ENCODE peak calls at places on chromosomes 11 and 22, in four cellular contexts. Q is adrenal gland, D is prostate gland, S is body of pancreas. V is an unnamed sample.

GRCh38 chr11:132779487-132779886 is 752.8 kb downstream of the OPCML start:
- DNase-seq in Q (no peak), S (no peak), D (no peak), V (no peak)

GRCh38 chr11:34629711-34630110 is 8.8 kb downstream of the EHF start:
- DNase-seq in D (no peak), Q (no peak), S (no peak), V (no peak)

GRCh38 chr11:66070604-66071325 is 693 bp downstream of the PACS1 start:
- DNase-seq in D (peak; percentile 60), S (peak; percentile 61), Q (peak; percentile 65), V (peak; percentile 84)

GRCh38 chr11:96098511-96099241 is 174.8 kb upstream of the MTMR2 start:
- DNase-seq in D (no peak), S (no peak), Q (no peak), V (no peak)

GRCh38 chr11:266676-267439 is 11.3 kb upstream of the NLRP6 start:
- DNase-seq in Q (no peak), D (no peak), S (no peak), V (no peak)

GRCh38 chr11:78646564-78647185 is 72.0 kb upstream of the NARS2 start:
- DNase-seq in Q (peak; percentile 44), D (peak; percentile 69), S (peak; percentile 72), V (no peak)

GRCh38 chr11:85787809-85788805 is 22.8 kb downstream of the SYTL2 start:
- DNase-seq in S (peak; percentile 25), Q (no peak), D (no peak), V (no peak)

GRCh38 chr11:83006877-83007330 is 64.8 kb downstream of the RAB30 start:
- DNase-seq in S (peak; percentile 55), Q (peak; percentile 57), D (peak; percentile 59), V (no peak)

GRCh38 chr11:40328890-40329617 is 1130.4 kb downstream of the LRRC4C start:
- DNase-seq in S (peak; percentile 82), D (peak; percentile 4), Q (peak; percentile 19), V (peak; percentile 77)

GRCh38 chr22:25053153-25053805 is 100.8 kb downstream of the KIAA1671 start:
- DNase-seq in D (no peak), Q (peak; percentile 62), S (no peak), V (no peak)

GRCh38 chr22:26516503-26516902 is 4.2 kb upstream of the TFIP11 start:
- DNase-seq in D (no peak), Q (no peak), S (peak; percentile 62), V (no peak)

DNA sequence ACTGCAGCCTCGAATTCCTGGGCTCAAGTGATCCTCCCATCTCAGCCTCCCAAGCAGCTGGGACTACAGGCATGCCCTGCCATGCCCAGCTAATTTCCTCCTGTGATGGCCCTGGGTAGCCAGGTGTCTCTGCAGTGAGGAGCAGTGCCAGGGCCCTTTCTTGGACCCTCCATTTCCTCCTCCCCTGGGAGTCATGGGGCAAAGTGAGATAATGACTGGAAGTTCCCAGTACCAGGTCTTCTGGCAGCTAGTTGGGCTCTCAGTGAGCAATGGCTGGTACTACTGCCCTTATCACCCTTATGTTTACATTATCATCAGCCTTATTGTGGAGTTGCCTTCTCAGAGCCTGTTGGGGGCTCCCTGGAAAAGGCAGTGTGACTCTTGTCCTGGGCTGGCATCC is 17.6 kb downstream of the DAGLA start:
- DNase-seq in S (peak; percentile 36), Q (no peak), D (no peak), V (no peak)
- H3K27ac ChIP-seq in S (peak overlapping the region; percentile 75), Q (peak overlapping the region; percentile 35), D (peak overlapping the region; percentile 98), V (peak overlapping the region; percentile 89)

DNA sequence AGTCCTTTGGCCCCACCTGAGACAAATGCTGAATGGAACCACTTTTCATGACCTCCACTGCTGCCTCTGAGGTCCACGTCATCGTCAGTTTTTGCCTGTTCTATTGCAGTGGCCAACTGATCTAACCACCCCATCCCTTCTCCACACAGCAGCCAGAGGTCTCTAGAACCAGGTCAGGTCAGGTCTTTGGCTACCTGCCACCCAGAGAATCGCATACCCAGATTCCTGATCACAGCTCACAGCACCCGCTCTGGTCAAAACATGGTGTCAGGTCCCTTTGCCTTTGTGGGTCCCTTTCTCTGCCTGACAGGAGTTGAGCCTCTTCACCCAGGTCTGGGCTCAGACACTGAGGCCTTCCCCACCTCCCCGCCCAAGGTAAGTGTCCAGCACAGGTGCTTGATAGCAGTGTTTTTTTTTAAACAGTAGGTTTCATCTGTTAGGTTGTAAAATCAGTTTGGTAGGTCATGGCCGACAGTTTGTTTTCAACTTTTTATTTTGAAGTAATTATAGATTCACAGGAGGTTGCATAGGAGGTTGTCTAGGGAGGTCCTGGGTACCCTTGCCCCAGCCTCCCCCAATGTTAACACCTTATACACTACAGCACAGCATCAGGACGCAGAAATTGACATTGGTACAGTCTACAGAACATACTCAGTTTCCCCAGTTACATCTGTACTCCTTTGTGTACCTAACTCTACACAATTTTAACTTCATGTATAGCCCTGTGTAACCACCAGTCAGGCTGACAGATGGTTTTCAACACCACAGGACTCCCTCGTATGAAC is 6.9 kb downstream of the C22orf39 start:
- DNase-seq in Q (peak; percentile 29), S (no peak), D (no peak), V (no peak)
- TF ChIP-seq POLR2A in Q (no peak), S (no peak), D (no peak), V (no peak)

GRCh38 chr11:99446400-99446799 is 425.7 kb downstream of the CNTN5 start:
- DNase-seq in S (no peak), D (no peak), Q (no peak), V (no peak)
- H3K27ac ChIP-seq in S (no peak overlapping the region), D (no peak overlapping the region), Q (no peak overlapping the region), V (no peak overlapping the region)

GRCh38 chr11:111913997-111914396 is 1.5 kb downstream of the HSPB2 start:
- DNase-seq in D (no peak), Q (peak; percentile 73), S (peak; percentile 58), V (peak; percentile 78)
- TF ChIP-seq POLR2A in D (no peak), Q (no peak), S (peak; percentile 49), V (peak; percentile 28)

DNA sequence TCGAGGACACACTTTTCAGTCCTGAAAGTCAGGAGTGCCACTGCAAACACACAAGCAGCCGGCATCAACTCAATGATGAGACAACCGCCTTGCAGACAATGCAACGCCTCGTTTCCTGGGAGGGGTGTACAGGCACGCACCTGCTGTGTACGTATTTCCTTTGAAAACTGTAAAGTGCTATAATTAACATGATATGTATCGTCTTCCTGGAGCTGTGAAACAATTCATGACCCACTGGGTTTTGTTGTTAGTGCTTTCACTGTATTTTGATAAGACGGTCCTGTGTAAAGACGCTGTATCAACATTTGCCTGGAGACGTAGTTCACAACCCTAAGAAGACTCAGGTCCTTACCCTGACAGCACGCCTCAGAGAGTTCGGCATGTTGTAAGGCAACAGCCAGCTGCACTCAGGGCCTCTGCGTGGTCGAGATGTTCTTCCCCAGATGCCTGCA is 105.7 kb upstream of the ANO1 start:
- DNase-seq in D (no peak), S (no peak), Q (no peak), V (no peak)
- H3K27ac ChIP-seq in D (no peak overlapping the region), S (no peak overlapping the region), Q (no peak overlapping the region), V (no peak overlapping the region)

DNA sequence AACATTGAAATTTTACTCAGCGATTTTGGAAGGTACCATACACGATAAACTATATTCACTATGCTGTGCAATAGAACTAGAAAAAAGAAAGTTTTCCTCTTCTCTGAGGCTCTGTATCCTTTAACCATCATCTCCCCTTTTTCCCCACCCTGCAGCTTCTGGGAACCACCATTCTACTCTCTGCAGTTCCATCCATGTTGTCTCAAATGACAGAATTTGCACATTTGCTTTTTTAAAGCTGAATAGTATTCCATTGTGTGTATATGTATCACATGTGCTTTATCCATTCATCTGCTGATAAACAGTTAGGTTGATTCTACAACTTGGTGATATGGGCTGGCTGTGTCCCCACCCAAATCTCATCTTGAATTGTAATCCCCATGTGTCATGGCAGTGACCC is 21.2 kb downstream of the TMEM123 start:
- DNase-seq in S (no peak), Q (no peak), D (no peak), V (no peak)
- TF ChIP-seq POLR2A in S (no peak), Q (no peak), D (no peak), V (no peak)

DNA sequence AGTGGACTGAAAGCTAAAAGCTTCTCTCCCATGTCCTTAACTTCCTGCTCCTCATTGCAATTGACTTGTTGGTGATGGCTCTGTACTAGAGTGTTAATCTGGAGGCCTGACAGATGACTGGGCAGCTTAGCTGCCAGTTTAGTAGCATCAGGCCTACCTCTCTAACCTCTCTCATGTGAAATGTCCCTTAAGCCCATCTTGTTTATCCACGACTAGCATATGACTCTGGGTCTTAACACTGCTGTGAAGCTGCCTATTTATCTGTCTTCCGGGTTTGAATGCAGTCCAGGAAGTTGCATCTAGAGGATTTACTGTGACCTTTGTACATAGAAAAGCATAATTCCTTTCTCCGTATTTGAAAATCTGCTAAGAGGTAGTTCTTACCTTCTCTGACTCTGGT is 85.3 kb upstream of the HORMAD2 start:
- DNase-seq in Q (no peak), S (no peak), D (no peak), V (no peak)
- H3K27ac ChIP-seq in Q (peak overlapping the region; percentile 50), S (peak overlapping the region; percentile 68), D (no peak overlapping the region), V (peak overlapping the region; percentile 12)

DNA sequence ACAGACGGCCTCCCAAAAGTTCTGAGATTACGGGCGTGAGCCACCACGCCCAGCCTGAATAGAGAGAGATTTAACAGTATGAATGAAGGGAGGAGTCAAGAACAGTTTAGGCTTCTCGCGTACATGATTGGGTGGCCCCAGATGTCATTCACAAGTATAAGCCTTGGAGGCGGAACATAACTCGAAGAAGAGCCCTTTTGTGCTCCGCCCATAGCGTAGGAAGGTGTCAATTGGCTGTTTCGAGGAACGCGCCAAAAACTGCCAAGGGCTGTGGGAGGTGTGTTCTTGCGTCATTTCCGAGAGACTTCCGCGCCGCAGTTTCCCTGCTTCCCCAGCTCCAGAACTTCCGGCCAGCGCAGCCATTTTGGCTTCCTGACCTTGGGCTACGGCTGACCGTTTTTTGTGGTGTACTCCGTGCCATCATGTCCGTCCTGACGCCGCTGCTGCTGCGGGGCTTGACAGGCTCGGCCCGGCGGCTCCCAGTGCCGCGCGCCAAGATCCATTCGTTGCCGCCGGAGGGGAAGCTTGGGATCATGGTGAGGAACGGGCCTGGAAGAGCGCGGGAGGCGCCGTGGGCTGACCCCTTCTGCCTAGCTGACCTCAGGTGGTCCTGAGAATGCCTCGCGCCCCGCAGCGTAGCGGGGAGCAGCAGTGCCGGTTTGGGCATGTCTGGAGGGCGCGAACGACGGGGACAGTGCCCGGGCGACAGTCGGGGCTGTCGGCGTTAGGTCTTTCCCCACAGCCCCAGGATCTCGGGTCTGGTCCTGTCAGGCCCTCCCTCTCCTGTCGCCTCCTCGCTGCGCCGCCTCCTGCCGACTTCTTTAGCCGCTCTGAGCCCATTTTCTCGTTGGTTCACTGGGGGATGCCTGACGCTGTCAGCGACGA is at the start of gene COX8A:
- DNase-seq in S (peak; percentile 99), D (peak; percentile 99), Q (peak; percentile 99), V (peak; percentile 100)
- TF ChIP-seq POLR2A in S (peak; percentile 74), D (peak; percentile 48), Q (no peak), V (peak; percentile 49)

V was measured in sigmoid colon.